ENCODE peak calls at places on chromosomes 12 and 14, in nine cellular contexts. K, S, D, U, M, I, W, Q and A are unnamed samples.

GRCh38 chr12:109678732-109679131 is 34.9 kb upstream of the FAM222A start:
- DNase-seq in K (no peak), S (no peak), D (no peak), U (no peak), M (no peak), I (peak; percentile 2), W (no peak), Q (no peak), A (no peak)

GRCh38 chr14:58073516-58073915 is 78.5 kb downstream of the ARMH4 start:
- DNase-seq in K (no peak), S (no peak), D (no peak), U (no peak), M (no peak), I (no peak), W (no peak), Q (no peak), A (no peak)

GRCh38 chr12:39572551-39572950 is 47.1 kb downstream of the ABCD2 start:
- DNase-seq in K (no peak), S (no peak), D (no peak), U (no peak), M (no peak), I (no peak), W (no peak), Q (no peak), A (no peak)

GRCh38 chr12:26701604-26702215 is 131.3 kb downstream of the ITPR2 start:
- DNase-seq in K (no peak), S (no peak), D (no peak), U (peak; percentile 58), M (no peak), I (peak; percentile 75), W (peak; percentile 67), Q (no peak), A (no peak)

GRCh38 chr12:46835785-46836184 is 10.0 kb upstream of the SLC38A4 start:
- DNase-seq in K (no peak), S (no peak), D (no peak), U (no peak), M (no peak), I (no peak), W (no peak), Q (no peak), A (no peak)

GRCh38 chr12:104573-105081 is 38.1 kb downstream of the IQSEC3 start:
- DNase-seq in K (no peak), S (no peak), D (no peak), U (no peak), M (no peak), I (no peak), W (peak; percentile 14), Q (peak; percentile 59), A (no peak)

GRCh38 chr14:81031488-81031887 is 76.1 kb downstream of the TSHR start:
- DNase-seq in K (no peak), S (no peak), D (no peak), U (no peak), M (no peak), I (no peak), W (no peak), Q (no peak), A (no peak)

GRCh38 chr14:31229638-31230229 is 22.1 kb upstream of the HECTD1 start:
- DNase-seq in K (no peak), S (peak; percentile 88), D (peak; percentile 19), U (peak; percentile 99), M (peak; percentile 41), I (peak; percentile 98), W (peak; percentile 96), Q (peak; percentile 72), A (no peak)

GRCh38 chr12:113214938-113215400 is 6.3 kb upstream of the TPCN1 start:
- DNase-seq in K (no peak), S (peak; percentile 95), D (peak; percentile 82), U (peak; percentile 83), M (peak; percentile 67), I (peak; percentile 98), W (peak; percentile 97), Q (peak; percentile 91), A (no peak)

GRCh38 chr14:69490219-69490918 is 5.8 kb downstream of the PLEKHD1 start:
- DNase-seq in K (no peak), S (peak; percentile 71), D (no peak), U (no peak), M (no peak), I (no peak), W (no peak), Q (peak; percentile 25), A (no peak)

GRCh38 chr14:103023881-103024473 is 33.4 kb downstream of the CDC42BPB start:
- DNase-seq in K (no peak), S (no peak), D (no peak), U (no peak), M (peak; percentile 32), I (peak; percentile 60), W (peak; percentile 58), Q (no peak), A (no peak)

GRCh38 chr12:110444455-110444854 is 5.7 kb downstream of the ARPC3 start:
- DNase-seq in K (no peak), S (peak; percentile 28), D (no peak), U (no peak), M (no peak), I (no peak), W (no peak), Q (no peak), A (no peak)

GRCh38 chr12:108360487-108360886 is 21.4 kb upstream of the CMKLR1 start:
- DNase-seq in K (no peak), S (no peak), D (no peak), U (no peak), M (no peak), I (peak; percentile 71), W (no peak), Q (peak; percentile 11), A (no peak)

GRCh38 chr12:13918883-13919282 is 62.5 kb downstream of the GRIN2B start:
- DNase-seq in K (no peak), S (no peak), D (no peak), U (no peak), M (no peak), I (no peak), W (no peak), Q (no peak), A (no peak)

DNA sequence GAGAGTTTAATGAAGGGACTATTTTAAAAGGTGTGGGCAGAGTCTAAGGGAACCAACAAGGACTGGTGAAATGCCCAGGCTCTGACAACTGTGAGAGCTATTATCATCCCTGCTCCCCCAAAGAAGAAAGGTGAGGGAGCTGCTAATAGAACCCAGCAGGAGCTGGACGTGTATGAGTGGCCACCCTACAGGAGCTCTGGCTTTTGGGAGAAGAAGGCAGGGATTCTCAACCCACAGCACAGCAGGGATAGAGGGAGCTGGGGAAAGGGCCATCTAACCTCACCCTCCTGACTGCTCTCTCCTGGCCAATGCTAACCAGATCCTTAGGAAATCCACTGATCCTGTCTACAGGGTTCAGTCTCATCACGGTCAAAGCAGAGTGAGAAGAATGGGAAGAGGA is 57.1 kb downstream of the GRIN2B start:
- DNase-seq in K (no peak), S (no peak), D (no peak), U (no peak), M (no peak), I (no peak), W (no peak), Q (no peak), A (no peak)
- TF ChIP-seq CTCF in K (no peak), S (no peak), D (no peak), U (no peak), M (no peak), I (no peak), W (no peak), Q (no peak), A (no peak)

DNA sequence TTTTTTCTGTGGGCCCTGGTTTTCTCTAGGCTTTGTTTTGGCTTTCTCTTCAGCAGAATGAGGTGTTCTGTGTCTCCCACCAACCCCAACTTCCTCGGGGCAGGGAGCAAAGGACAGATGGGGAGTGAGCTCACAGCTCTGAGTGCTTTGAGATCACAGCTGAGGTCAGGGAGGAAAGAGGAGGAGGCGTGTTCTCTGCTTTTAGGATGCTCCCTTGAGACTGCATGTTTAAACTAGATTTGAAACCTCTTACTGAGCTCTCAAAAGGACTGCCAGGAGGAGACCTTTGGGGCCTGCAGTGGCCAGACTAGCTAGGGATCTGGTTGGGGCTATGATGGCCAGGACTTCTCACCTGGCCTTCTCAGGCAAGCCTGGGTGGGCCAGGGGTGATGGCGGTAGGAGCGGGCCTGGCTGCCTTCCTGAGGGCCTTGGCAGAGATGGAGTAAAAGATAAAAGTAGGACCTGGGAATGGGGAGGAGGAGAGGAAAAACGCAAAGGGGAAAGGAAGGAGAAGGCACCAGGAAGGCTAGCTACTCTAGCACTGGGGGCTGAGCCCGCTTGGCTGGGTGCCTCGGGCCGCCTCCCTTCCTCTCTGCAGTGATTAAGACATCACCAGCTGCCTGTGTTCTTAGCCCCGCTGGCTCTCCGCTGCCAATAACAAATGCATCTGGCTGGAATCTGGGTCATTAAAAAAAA is 141.1 kb downstream of the TSPAN9 start:
- DNase-seq in K (no peak), S (peak; percentile 96), D (peak; percentile 93), U (no peak), M (peak; percentile 85), I (peak; percentile 70), W (peak; percentile 95), Q (peak; percentile 95), A (no peak)
- TF ChIP-seq CTCF in K (no peak), S (no peak), D (no peak), U (no peak), M (peak; percentile 43), I (peak; percentile 22), W (no peak), Q (no peak), A (no peak)

GRCh38 chr14:91573894-91574837 is 64.1 kb upstream of the PPP4R3A start:
- DNase-seq in K (peak; percentile 37), S (no peak), D (no peak), U (peak; percentile 62), M (peak; percentile 19), I (peak; percentile 20), W (peak; percentile 78), Q (peak; percentile 92), A (peak; percentile 49)

GRCh38 chr14:91569301-91569700 is 59.2 kb upstream of the PPP4R3A start:
- DNase-seq in K (no peak), S (no peak), D (no peak), U (no peak), M (no peak), I (no peak), W (no peak), Q (no peak), A (no peak)

GRCh38 chr14:91573528-91573893 is 63.4 kb upstream of the PPP4R3A start:
- DNase-seq in K (no peak), S (no peak), D (no peak), U (no peak), M (no peak), I (no peak), W (no peak), Q (no peak), A (no peak)

GRCh38 chr14:91570021-91570420 is 59.9 kb upstream of the PPP4R3A start:
- DNase-seq in K (no peak), S (no peak), D (no peak), U (no peak), M (no peak), I (no peak), W (no peak), Q (no peak), A (no peak)

GRCh38 chr14:91568626-91569025 is 58.5 kb upstream of the PPP4R3A start:
- DNase-seq in K (no peak), S (no peak), D (no peak), U (peak; percentile 11), M (no peak), I (no peak), W (no peak), Q (no peak), A (no peak)
- TF ChIP-seq CTCF in K (no peak), S (no peak), D (no peak), U (no peak), M (no peak), I (no peak), W (no peak), Q (no peak), A (no peak)

DNA sequence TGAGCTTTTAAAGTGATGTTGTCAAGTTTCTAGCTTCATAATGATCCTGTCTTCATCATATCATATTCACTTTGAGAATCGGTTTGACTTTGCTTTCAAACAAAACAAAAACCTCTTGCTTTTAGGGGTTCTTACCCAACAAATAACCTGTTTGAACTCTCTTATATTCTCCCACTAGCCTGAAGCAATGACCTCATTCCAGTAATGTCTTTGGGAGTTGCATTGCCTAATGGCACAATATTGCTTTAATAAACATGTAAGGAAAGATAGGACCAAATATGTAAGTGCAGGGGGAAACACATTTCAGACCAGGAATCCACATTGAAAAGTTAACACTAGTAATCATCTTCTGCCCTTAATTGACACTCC is 27.6 kb downstream of the WBP11 start:
- DNase-seq in K (no peak), S (no peak), D (no peak), U (no peak), M (no peak), I (peak; percentile 73), W (peak; percentile 76), Q (no peak), A (no peak)
- TF ChIP-seq CTCF in K (no peak), S (no peak), D (no peak), U (no peak), M (no peak), I (no peak), W (no peak), Q (no peak), A (no peak)